ENCODE peak calls at places on chromosomes 4 and X, in seven cellular contexts. I, T, X, Y, F, U and P are unnamed samples.

GRCh38 chr4:3829954-3830773 is 64.0 kb downstream of the ADRA2C start:
- DNase-seq in Y (no peak), I (no peak), X (peak), T (no peak), U (no peak), F (no peak), P (no peak)

GRCh38 chr4:54091637-54092404 is 8.1 kb upstream of the GSX2 start:
- DNase-seq in X (peak), T (peak), Y (peak), I (peak), F (peak), U (no peak), P (no peak)

GRCh38 chr4:55920571-55920970 is 28.2 kb upstream of the CEP135 start:
- DNase-seq in T (no peak), I (no peak), X (no peak), U (no peak), Y (no peak), F (peak), P (no peak)

GRCh38 chr4:153741529-153741928 is 18.3 kb downstream of the RNF175 start:
- DNase-seq in F (no peak), I (no peak), T (no peak), X (no peak), U (no peak), Y (no peak), P (no peak)

GRCh38 chr4:177228599-177228998 is 81.1 kb upstream of the NEIL3 start:
- DNase-seq in F (no peak), I (no peak), U (no peak), Y (no peak), T (no peak), X (peak), P (no peak)

GRCh38 chrX:142156567-142156966 is 48.5 kb downstream of the MAGEC2 start:
- DNase-seq in I (no peak), T (no peak), U (no peak), Y (no peak), F (no peak), X (peak), P (no peak)

GRCh38 chrX:110118535-110118934 is 115.6 kb downstream of the TMEM164 start:
- DNase-seq in Y (no peak), T (no peak), U (no peak), X (no peak), I (no peak), F (no peak), P (no peak)

GRCh38 chr4:76200771-76201224 is 12.8 kb downstream of the SCARB2 start:
- DNase-seq in I (peak), T (no peak), F (no peak), U (no peak), X (no peak), Y (peak), P (no peak)

GRCh38 chrX:71540801-71541545 is 8.1 kb downstream of the OGT start:
- DNase-seq in F (no peak), I (no peak), Y (no peak), U (no peak), X (no peak), T (no peak), P (no peak)

GRCh38 chrX:150903110-150903508 is 4.6 kb upstream of the CD99L2 start:
- DNase-seq in U (no peak), T (no peak), Y (no peak), I (no peak), F (no peak), X (peak), P (no peak)

GRCh38 chr4:141307241-141307689 is 86.6 kb downstream of the ZNF330 start:
- DNase-seq in I (peak), T (peak), U (no peak), X (peak), Y (peak), F (peak), P (peak)

GRCh38 chrX:71301195-71301924 is at the start of gene ITGB1BP2:
- DNase-seq in F (peak), Y (no peak), I (no peak), T (peak), X (no peak), U (peak), P (no peak)

GRCh38 chr4:67292649-67293048 is 252.7 kb downstream of the CENPC start:
- DNase-seq in X (no peak), Y (no peak), T (no peak), I (no peak), F (peak), U (no peak), P (no peak)

GRCh38 chr4:55879224-55879623 is 25.8 kb downstream of the EXOC1 start:
- DNase-seq in T (no peak), X (no peak), F (no peak), I (no peak), U (no peak), Y (no peak), P (no peak)

GRCh38 chrX:104568304-104568915 is 2.4 kb downstream of the IL1RAPL2 start:
- DNase-seq in X (peak), Y (no peak), F (no peak), I (no peak), T (no peak), U (no peak), P (no peak)

GRCh38 chrX:896256-896655 is 265.7 kb downstream of the SHOX start:
- DNase-seq in Y (no peak), T (no peak), U (no peak), X (no peak), I (no peak), F (no peak), P (no peak)

GRCh38 chr4:18103876-18104275 is 82.3 kb upstream of the LCORL start:
- DNase-seq in F (peak), I (no peak), Y (no peak), X (no peak), U (no peak), T (no peak), P (no peak)

GRCh38 chr4:87270144-87270543 is 49.7 kb upstream of the KLHL8 start:
- DNase-seq in T (peak), Y (no peak), F (peak), I (peak), X (peak), U (no peak), P (peak)

GRCh38 chrX:15751160-15751819 is 13.2 kb downstream of the CA5B start:
- DNase-seq in U (no peak), I (no peak), T (peak), Y (no peak), X (no peak), F (no peak), P (no peak)

GRCh38 chr4:15695764-15696163 is 7.1 kb upstream of the BST1 start:
- DNase-seq in X (no peak), Y (no peak), T (no peak), F (no peak), I (no peak), U (no peak), P (no peak)

GRCh38 chrX:17497193-17497592 is 122.2 kb downstream of the NHS start:
- DNase-seq in U (no peak), T (no peak), Y (no peak), I (no peak), X (no peak), F (no peak), P (no peak)

GRCh38 chr4:77931452-77932135 is 69.0 kb downstream of the MRPL1 start:
- DNase-seq in T (peak), F (peak), X (no peak), I (no peak), Y (no peak), U (no peak), P (no peak)

GRCh38 chrX:115972717-115973116 is 197.8 kb upstream of the AGTR2 start:
- DNase-seq in X (no peak), Y (no peak), U (no peak), F (peak), T (peak), I (no peak), P (no peak)

GRCh38 chr4:145732001-145732400 is 52.1 kb downstream of the C4orf51 start:
- DNase-seq in U (no peak), Y (no peak), F (peak), X (peak), I (no peak), T (peak), P (no peak)
- H3K27ac ChIP-seq in U (peak), Y (no peak), F (no peak), X (peak), I (peak), T (peak), P (no peak)

GRCh38 chr4:74934822-74935326 is 2.0 kb downstream of the PARM1 start:
- DNase-seq in Y (no peak), U (no peak), I (no peak), X (peak), T (no peak), F (no peak), P (no peak)

GRCh38 chr4:74932832-74933561 is at the start of gene PARM1:
- DNase-seq in T (peak), I (peak), F (peak), U (peak), Y (peak), X (peak), P (peak)

GRCh38 chr4:74932010-74932409 is 906 bp upstream of the PARM1 start:
- DNase-seq in I (no peak), U (no peak), X (no peak), F (no peak), T (no peak), Y (no peak), P (no peak)

GRCh38 chr4:74934016-74934821 is 1.3 kb downstream of the PARM1 start:
- DNase-seq in X (peak), T (peak), Y (peak), U (peak), I (peak), F (peak), P (no peak)

DNA sequence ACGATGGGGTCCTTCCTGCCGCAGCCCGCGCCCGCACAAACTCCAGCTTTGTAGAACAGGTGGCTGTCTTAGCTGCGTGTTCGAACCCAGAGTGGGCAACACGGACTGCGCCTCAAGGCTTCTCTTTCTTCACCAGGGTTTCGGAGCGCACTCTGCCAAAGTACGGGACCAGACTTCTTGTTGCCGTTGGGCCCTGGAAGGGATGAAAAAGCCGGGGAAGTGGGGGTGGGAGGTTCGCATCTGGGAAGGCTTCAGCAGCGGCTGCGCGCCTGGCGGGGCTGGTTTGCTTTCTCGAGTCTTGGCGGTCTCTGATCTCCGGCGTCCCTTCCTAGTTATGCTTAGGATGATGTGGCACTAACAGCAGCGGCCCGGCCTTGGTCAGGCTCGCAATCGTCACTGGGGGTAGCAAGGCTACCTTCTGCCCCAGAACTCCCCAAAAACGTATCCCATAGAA is 673 bp downstream of the PARM1 start:
- DNase-seq in I (peak), F (peak), Y (peak), X (peak), U (no peak), T (peak), P (no peak)
- H3K4me3 ChIP-seq in I (peak), F (peak), Y (peak), X (peak), U (peak), T (no peak), P (peak)

GRCh38 chr4:28211714-28212470 is 1351.3 kb downstream of the STIM2 start:
- DNase-seq in X (no peak), U (no peak), Y (no peak), I (no peak), F (no peak), T (peak), P (no peak)
- H3K27ac ChIP-seq in X (no peak), U (no peak), Y (no peak), I (no peak), F (no peak), T (no peak), P (no peak)

DNA sequence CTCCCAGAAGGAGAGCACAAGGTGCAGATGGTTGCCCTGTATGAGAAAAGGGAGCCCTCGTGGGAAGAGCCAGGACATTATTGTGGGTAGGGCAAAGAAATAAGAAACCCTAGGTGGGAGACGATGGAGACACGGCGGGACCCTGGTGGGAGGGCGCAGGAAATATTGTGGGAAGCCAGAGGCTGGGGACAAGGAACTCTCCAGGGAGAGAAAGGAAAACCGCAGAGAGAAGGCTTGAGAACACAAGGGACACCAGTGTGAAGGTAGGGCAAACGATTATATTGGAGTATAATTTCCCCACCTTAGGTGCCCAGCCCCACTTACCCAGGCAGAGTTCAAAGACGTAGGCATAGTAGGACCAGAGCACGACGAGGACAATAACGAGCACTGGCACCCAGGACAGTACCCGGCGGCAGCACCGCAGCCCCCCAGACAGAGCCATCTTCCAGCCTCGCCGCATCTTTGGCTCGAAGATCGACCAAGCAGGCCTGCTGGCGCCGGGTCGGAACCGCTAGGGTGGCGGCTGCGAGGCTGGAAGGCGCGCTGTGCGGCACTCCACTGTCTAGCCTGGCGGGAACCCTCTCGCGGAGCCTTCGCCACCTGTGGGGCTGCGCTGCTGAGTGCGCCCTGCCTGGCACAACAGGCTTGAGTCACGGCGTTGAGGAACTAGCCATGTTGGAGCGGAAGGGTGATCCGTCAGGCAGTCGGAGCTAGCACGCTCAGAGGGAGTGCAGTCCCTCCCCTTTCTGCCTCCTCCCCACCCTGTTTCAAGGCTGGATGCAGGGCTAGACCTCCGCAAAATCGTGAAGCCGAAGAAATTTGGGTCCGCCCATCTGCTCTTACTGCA is at the start of gene ZDHHC15:
- DNase-seq in U (peak), T (no peak), I (peak), Y (no peak), X (peak), F (peak), P (no peak)
- H3K4me3 ChIP-seq in U (peak), T (peak), I (peak), Y (no peak), X (peak), F (peak), P (no peak)

DNA sequence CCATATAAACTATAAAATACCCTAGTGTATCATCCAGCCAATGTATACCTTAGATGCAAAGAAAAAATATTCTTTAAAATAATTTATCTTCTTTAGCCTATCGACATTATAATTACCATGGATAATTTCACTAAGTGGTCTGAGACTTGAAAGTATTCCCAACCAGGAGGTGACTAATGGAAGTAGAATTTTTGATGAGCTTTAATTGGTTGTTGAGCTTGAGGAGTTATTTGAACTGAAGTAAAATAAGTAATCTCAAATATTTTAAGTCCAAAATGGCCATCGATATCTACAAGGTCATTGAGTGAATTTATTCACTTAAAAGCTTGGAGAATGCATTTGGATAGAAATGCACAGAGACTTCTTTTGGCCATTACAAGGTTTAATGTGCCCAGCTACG is 436.2 kb downstream of the TLL1 start:
- DNase-seq in I (no peak), Y (no peak), F (no peak), U (no peak), T (no peak), X (no peak), P (no peak)
- H3K27ac ChIP-seq in I (no peak), Y (no peak), F (no peak), U (no peak), T (no peak), X (no peak), P (no peak)

GRCh38 chr4:94506822-94507221 is 55.1 kb downstream of the PDLIM5 start:
- DNase-seq in T (no peak), X (no peak), F (no peak), U (no peak), Y (no peak), I (no peak), P (no peak)

GRCh38 chr4:94508841-94509240 is 57.1 kb downstream of the PDLIM5 start:
- DNase-seq in T (peak), F (peak), U (no peak), Y (no peak), I (no peak), X (no peak), P (no peak)

GRCh38 chr4:94508256-94508655 is 56.5 kb downstream of the PDLIM5 start:
- DNase-seq in T (peak), X (no peak), Y (no peak), I (no peak), U (no peak), F (peak), P (no peak)

GRCh38 chr4:94507708-94508107 is 56.0 kb downstream of the PDLIM5 start:
- DNase-seq in T (peak), Y (no peak), U (peak), F (peak), X (no peak), I (peak), P (peak)

GRCh38 chr4:94507281-94507680 is 55.5 kb downstream of the PDLIM5 start:
- DNase-seq in X (no peak), U (no peak), Y (no peak), T (no peak), F (no peak), I (no peak), P (no peak)
- H3K4me3 ChIP-seq in X (no peak), U (no peak), Y (no peak), T (no peak), F (no peak), I (no peak), P (no peak)

GRCh38 chr4:158871050-158871724 is 102.4 kb downstream of the FNIP2 start:
- DNase-seq in F (no peak), X (no peak), I (no peak), U (no peak), Y (no peak), T (no peak), P (no peak)

GRCh38 chr4:158877069-158877468 is 108.2 kb downstream of the FNIP2 start:
- DNase-seq in U (no peak), I (no peak), Y (no peak), X (no peak), F (no peak), T (no peak), P (no peak)

GRCh38 chr4:158875026-158875425 is 106.2 kb downstream of the FNIP2 start:
- DNase-seq in X (no peak), F (no peak), U (no peak), I (no peak), Y (no peak), T (no peak), P (no peak)

GRCh38 chr4:158875455-158875854 is 106.6 kb downstream of the FNIP2 start:
- DNase-seq in I (no peak), T (no peak), Y (no peak), F (no peak), U (no peak), X (no peak), P (no peak)

DNA sequence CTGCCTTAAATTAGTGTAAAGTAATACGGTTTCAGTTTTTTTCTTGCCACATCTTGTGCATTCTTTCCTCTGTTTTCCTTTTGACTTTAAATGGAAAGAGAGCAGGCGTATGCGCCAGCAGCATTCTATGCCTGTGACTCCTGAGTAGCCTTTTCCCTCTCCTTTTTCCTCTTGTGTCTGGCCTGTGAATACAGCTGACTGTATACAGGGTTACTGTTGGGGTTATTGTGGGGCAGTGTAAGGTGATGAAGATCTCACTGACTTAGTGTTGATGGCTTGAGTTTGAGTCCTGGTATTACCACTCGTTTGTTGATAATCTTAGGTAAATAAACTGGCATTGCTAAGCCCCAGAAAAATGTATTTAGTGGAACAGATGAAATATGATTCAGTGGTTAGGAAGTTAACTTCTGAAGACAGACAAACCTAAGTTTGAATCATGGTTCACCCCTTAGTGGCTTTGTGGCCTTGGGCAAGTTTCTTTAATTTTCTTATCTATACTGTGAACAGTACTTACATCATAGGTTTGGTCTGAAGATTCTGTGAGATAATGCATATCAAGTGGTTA is 105.1 kb downstream of the FNIP2 start:
- DNase-seq in X (no peak), F (peak), I (no peak), T (peak), Y (no peak), U (no peak), P (peak)
- H3K27ac ChIP-seq in X (no peak), F (no peak), I (no peak), T (peak), Y (no peak), U (peak), P (peak)

DNA sequence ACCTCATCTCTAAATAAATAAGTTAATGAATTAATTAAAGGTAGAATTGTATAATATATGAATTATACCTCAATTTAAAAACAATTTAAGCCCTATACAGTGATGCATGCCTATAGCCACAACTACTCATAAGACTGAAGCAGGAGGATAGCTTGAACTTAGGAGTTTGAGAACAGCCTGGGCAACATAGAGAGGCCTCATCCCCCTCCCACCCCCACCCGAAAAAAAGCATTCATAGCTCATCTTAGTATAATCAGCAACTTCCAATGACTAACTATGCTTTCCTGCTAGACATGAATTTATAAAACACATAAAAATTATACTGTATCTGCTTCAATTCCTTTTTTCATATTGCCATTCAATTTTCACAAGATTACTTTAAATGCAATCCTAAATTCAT is 1.6 kb downstream of the LRBA start:
- DNase-seq in Y (no peak), F (no peak), T (no peak), I (no peak), U (no peak), X (no peak), P (no peak)
- H3K4me3 ChIP-seq in Y (peak), F (peak), T (no peak), I (no peak), U (peak), X (peak), P (no peak)